ENCODE peak calls at places on chromosome 21, in four cellular contexts. L is K562, W is HepG2, V is H1. H is an unnamed sample.

GRCh38 chr21:37916795-37917142 is 512 bp upstream of the KCNJ6 start:
- DNase-seq in L (peak; percentile 59), V (no peak), W (peak; percentile 3), H (no peak)

GRCh38 chr21:35335951-35336446 is 286.9 kb upstream of the RUNX1 start:
- DNase-seq in V (no peak), L (no peak), W (no peak), H (no peak)

GRCh38 chr21:46124926-46125845 is 27.3 kb downstream of the COL6A2 start:
- DNase-seq in W (no peak), V (no peak), L (no peak), H (no peak)

GRCh38 chr21:26982767-26983166 is 15.9 kb upstream of the ADAMTS5 start:
- DNase-seq in L (no peak), V (no peak), W (no peak), H (no peak)

GRCh38 chr21:41976611-41977010 is 22.8 kb upstream of the C2CD2 start:
- DNase-seq in L (no peak), W (no peak), V (no peak), H (no peak)

GRCh38 chr21:37958493-37958892 is 42.2 kb upstream of the KCNJ6 start:
- DNase-seq in L (no peak), W (no peak), V (no peak), H (no peak)

GRCh38 chr21:17854771-17855170 is 35.6 kb upstream of the C21orf91 start:
- DNase-seq in L (no peak), V (no peak), W (no peak), H (no peak)

GRCh38 chr21:46475296-46475695 is 16.6 kb downstream of the DIP2A start:
- DNase-seq in W (no peak), V (no peak), L (no peak), H (no peak)

GRCh38 chr21:41766883-41767605 is at the start of gene RIPK4:
- DNase-seq in V (peak; percentile 44), L (no peak), W (peak; percentile 76), H (peak; percentile 73)

GRCh38 chr21:45555251-45555556 is 13.0 kb upstream of the SLC19A1 start:
- DNase-seq in V (no peak), L (no peak), W (no peak), H (no peak)

GRCh38 chr21:35603471-35603870 is 456.9 kb downstream of the SETD4 start:
- DNase-seq in W (no peak), L (no peak), V (no peak), H (no peak)

GRCh38 chr21:45478115-45478801 is 64.0 kb downstream of the SLC19A1 start:
- DNase-seq in L (peak; percentile 87), W (peak; percentile 48), V (peak; percentile 49), H (peak; percentile 12)

GRCh38 chr21:45574081-45574501 is 31.9 kb upstream of the SLC19A1 start:
- DNase-seq in W (no peak), V (no peak), L (no peak), H (no peak)

GRCh38 chr21:34589511-34590282 is 25.2 kb downstream of the RCAN1 start:
- DNase-seq in L (no peak), W (no peak), V (no peak), H (no peak)

GRCh38 chr21:44445413-44445812 is 9.9 kb upstream of the LRRC3 start:
- DNase-seq in L (no peak), V (no peak), W (no peak), H (no peak)

GRCh38 chr21:44450999-44451398 is 4.3 kb upstream of the LRRC3 start:
- DNase-seq in L (no peak), V (no peak), W (no peak), H (no peak)

GRCh38 chr21:44449473-44450363 is 5.6 kb upstream of the LRRC3 start:
- DNase-seq in V (no peak), L (no peak), W (no peak), H (no peak)

GRCh38 chr21:44450402-44450801 is 4.9 kb upstream of the LRRC3 start:
- DNase-seq in V (no peak), L (no peak), W (no peak), H (no peak)

GRCh38 chr21:44448651-44449131 is 6.6 kb upstream of the LRRC3 start:
- DNase-seq in V (no peak), W (peak; percentile 33), L (no peak), H (no peak)
- TF ChIP-seq JUND in V (no peak), W (no peak), L (no peak), H (no peak)

GRCh38 chr21:38986460-38987395 is 181.0 kb downstream of the ETS2 start:
- DNase-seq in L (peak; percentile 11), W (peak; percentile 30), V (no peak), H (no peak)
- TF ChIP-seq SRF in L (no peak), W (no peak), V (no peak), H (no peak)

DNA sequence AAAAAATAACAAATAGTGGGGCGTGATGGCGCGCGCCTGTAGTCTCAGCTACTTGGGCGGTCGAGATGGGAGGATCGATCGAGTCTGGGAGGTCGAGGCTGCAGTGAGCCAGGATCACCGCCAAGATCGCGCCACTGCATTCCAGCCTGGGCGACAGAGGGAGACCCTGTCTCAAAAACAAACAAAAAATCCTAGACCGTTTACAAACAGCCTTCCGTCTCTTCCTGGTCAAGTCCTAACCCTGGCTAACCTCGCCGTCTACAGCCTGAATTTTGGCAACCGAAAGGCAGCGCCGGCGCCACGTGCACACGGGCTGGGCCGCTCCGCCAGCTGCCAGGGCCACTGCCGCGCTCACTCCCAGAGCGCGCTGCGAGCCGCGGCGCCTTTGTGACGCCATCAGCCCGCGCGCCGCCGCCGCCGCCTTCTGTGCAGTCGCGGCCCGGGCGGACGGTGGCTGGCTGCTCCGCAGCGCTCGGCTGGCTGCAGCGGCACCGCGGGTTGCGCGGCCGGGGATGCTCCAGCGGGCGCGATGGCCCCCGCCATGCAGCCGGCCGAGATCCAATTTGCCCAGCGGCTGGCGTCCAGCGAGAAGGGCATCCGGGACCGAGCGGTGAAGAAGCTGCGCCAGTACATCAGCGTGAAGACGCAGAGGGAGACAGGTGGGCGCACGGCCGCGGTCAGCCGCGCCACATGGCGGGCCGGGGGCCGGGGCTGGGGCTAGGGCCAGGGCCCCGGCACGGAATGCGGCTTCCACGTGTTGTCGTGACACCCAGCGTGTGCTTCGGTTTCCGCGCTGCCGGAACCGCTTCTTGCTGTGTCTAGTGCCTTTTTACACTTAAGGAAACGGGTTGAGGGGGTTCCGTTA is at the start of the genes HSF2BP and RRP1B:
- DNase-seq in L (peak; percentile 93), V (peak; percentile 44), W (peak; percentile 65), H (peak; percentile 41)
- TF ChIP-seq CTCF in L (no peak), V (no peak), W (peak; percentile 21), H (no peak)

DNA sequence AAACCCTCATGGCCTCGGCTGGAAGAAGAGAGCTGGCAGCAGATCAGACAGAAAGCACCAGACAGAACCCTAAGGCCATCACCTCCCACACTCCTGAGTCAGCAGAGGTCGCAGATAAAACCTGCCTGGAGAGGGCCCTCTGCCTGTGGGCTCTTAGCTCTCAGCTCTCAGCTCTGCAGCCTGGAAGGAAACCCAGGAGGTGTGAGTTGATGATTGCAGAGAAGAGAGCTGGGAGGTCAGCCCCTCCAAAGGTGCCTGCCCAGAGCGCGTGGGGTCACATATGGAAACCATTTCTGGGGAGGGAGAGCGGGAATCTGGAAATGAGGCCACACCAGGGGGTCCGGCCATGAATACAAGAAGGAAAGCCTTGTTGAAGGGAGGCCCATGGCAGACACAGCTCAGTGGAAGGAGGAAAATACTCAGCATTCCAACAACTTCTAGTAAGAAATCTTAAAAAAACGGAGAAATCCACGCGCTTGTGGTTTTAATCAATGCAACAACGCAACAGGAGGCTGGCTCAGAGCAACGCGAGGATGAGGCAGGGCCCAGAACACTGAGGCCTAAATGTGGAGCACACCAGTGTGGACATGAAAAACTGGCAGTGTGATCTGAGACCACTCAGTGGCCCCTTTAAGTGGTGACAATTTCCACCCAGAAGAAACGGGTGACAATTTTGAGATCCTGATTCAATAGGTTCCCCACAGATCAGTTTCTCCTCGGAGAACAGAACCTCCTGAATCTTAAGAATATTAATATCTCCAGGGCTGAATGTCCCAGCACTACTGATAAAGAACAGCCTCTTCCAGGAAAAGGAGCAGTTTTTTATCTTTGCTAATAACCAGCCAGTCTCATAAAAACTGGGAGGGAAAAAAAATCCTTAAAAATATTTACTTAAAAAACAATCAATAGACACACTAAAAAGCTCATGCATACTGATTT is 45.7 kb downstream of the PSMG1 start:
- DNase-seq in V (no peak), W (peak; percentile 43), L (peak; percentile 71), H (no peak)
- TF ChIP-seq JUND in V (no peak), W (no peak), L (peak; percentile 53), H (no peak)

H was measured in HCT116.